ENCODE peak calls at places on chromosomes 3 and 15, in four cellular contexts. M is AG09319, R is anterior cingulate cortex, Z is activated gamma-delta T cell. D is an unnamed sample.

GRCh38 chr15:66709884-66710283 is 7.8 kb downstream of the SMAD6 start:
- DNase-seq in M (no peak), R (no peak), Z (no peak), D (no peak)

GRCh38 chr15:35362195-35362829 is 183.7 kb downstream of the DPH6 start:
- DNase-seq in M (no peak), R (no peak), Z (no peak), D (no peak)

GRCh38 chr3:155553800-155554199 is 191.1 kb downstream of the PLCH1 start:
- DNase-seq in M (no peak), R (no peak), Z (no peak), D (no peak)

GRCh38 chr15:60660290-60661051 is 181.5 kb upstream of the ICE2 start:
- DNase-seq in M (peak), R (no peak), Z (no peak), D (no peak)

GRCh38 chr3:172132721-172133311 is 93.4 kb downstream of the FNDC3B start:
- DNase-seq in M (no peak), R (no peak), Z (no peak), D (no peak)

GRCh38 chr3:150419076-150419868 is 11.2 kb downstream of the TSC22D2 start:
- DNase-seq in M (no peak), R (no peak), Z (no peak), D (no peak)

GRCh38 chr15:75659928-75660645 is 12.4 kb downstream of the SNX33 start:
- DNase-seq in M (no peak), R (no peak), Z (no peak), D (no peak)

GRCh38 chr3:51975857-51976549 is 1.1 kb downstream of the ABHD14A start:
- DNase-seq in M (no peak), R (peak), Z (peak), D (peak)

GRCh38 chr15:57961919-57962318 is 103.6 kb downstream of the ALDH1A2 start:
- DNase-seq in M (no peak), R (no peak), Z (no peak), D (no peak)

GRCh38 chr3:31268868-31269267 is 263.9 kb upstream of the STT3B start:
- DNase-seq in M (no peak), R (no peak), Z (no peak), D (no peak)

GRCh38 chr3:167882057-167882667 is 146.6 kb downstream of the SERPINI1 start:
- DNase-seq in M (peak), R (no peak), Z (no peak), D (peak)

GRCh38 chr15:81531971-81532370 is 158.0 kb upstream of the TMC3 start:
- DNase-seq in M (no peak), R (no peak), Z (no peak), D (no peak)

GRCh38 chr3:13608969-13609725 is 60.2 kb downstream of the FBLN2 start:
- DNase-seq in M (no peak), R (no peak), Z (no peak), D (no peak)

GRCh38 chr3:148079370-148079769 is 618.3 kb upstream of the AGTR1 start:
- DNase-seq in M (no peak), R (no peak), Z (no peak), D (no peak)

GRCh38 chr15:47551559-47551958 is 165.7 kb upstream of the SEMA6D start:
- DNase-seq in M (no peak), R (no peak), Z (no peak), D (no peak)

GRCh38 chr3:124512881-124513609 is 217.2 kb upstream of the UMPS start:
- DNase-seq in M (no peak), R (no peak), Z (no peak), D (peak)

GRCh38 chr3:184748219-184749135 is 36.6 kb upstream of the MAGEF1 start:
- DNase-seq in M (no peak), R (no peak), Z (no peak), D (no peak)

GRCh38 chr3:183438749-183439148 is 10.3 kb upstream of the MCF2L2 start:
- DNase-seq in M (no peak), R (no peak), Z (no peak), D (no peak)

GRCh38 chr3:3102751-3103150 is 7.4 kb downstream of the IL5RA start:
- DNase-seq in M (no peak), R (no peak), Z (no peak), D (no peak)

GRCh38 chr15:85503151-85503797 is 122.9 kb downstream of the AKAP13 start:
- DNase-seq in M (no peak), R (no peak), Z (no peak), D (no peak)

GRCh38 chr15:98548172-98548971 is 100.0 kb upstream of the IGF1R start:
- DNase-seq in M (peak), R (peak), Z (no peak), D (peak)

GRCh38 chr15:36029606-36030005 is 483.6 kb upstream of the DPH6 start:
- DNase-seq in M (peak), R (no peak), Z (no peak), D (no peak)

GRCh38 chr3:113629941-113630340 is 66.5 kb downstream of the USF3 start:
- DNase-seq in M (no peak), R (no peak), Z (no peak), D (no peak)

GRCh38 chr3:189967254-189967865 is 153.3 kb downstream of the P3H2 start:
- DNase-seq in M (no peak), R (no peak), Z (no peak), D (no peak)

GRCh38 chr3:20078194-20078709 is 38.0 kb downstream of the KAT2B start:
- DNase-seq in M (no peak), R (no peak), Z (no peak), D (no peak)

GRCh38 chr3:76132154-76132470 is 346.8 kb upstream of the ZNF717 start:
- DNase-seq in M (no peak), R (no peak), Z (no peak), D (no peak)

GRCh38 chr3:53040361-53040820 is 5.5 kb downstream of the SFMBT1 start:
- DNase-seq in M (no peak), R (no peak), Z (no peak), D (no peak)

GRCh38 chr15:70491183-70491621 is 272.2 kb downstream of the UACA start:
- DNase-seq in M (no peak), R (no peak), Z (no peak), D (no peak)

GRCh38 chr3:44892689-44893088 is 18.3 kb downstream of the TGM4 start:
- DNase-seq in M (no peak), R (no peak), Z (no peak), D (no peak)

GRCh38 chr3:149813367-149814281 is 609 bp downstream of the RNF13 start:
- DNase-seq in M (no peak), R (no peak), Z (no peak), D (peak)

GRCh38 chr3:66756468-66757036 is 241.6 kb upstream of the KBTBD8 start:
- DNase-seq in M (no peak), R (no peak), Z (no peak), D (no peak)

GRCh38 chr3:11391930-11392688 is 119.9 kb downstream of the ATG7 start:
- DNase-seq in M (peak), R (no peak), Z (no peak), D (peak)